ENCODE peak calls at places on chromosome 16, in six cellular contexts. F, C, W, N, V and I are unnamed samples.

GRCh38 chr16:62548095-62548494 is 511.9 kb upstream of the CDH8 start:
- DNase-seq in F (peak), C (peak), W (no peak), N (no peak), V (no peak), I (no peak)

GRCh38 chr16:57270221-57271062 is 14.0 kb downstream of the PLLP start:
- DNase-seq in F (no peak), C (peak), W (peak), N (no peak), V (no peak), I (no peak)

GRCh38 chr16:49649013-49649785 is 206.7 kb downstream of the ZNF423 start:
- DNase-seq in F (no peak), C (no peak), W (no peak), N (no peak), V (no peak), I (no peak)

GRCh38 chr16:3147757-3148104 is 12.9 kb downstream of the ZNF213 start:
- DNase-seq in F (no peak), C (no peak), W (no peak), N (no peak), V (no peak), I (no peak)

GRCh38 chr16:521381-522210 is 5.9 kb upstream of the CAPN15 start:
- DNase-seq in F (peak), C (peak), W (no peak), N (no peak), V (peak), I (no peak)

GRCh38 chr16:79658301-79659001 is 57.9 kb upstream of the MAF start:
- DNase-seq in F (no peak), C (no peak), W (no peak), N (peak), V (no peak), I (peak)

GRCh38 chr16:74601131-74601871 is 5.6 kb downstream of the GLG1 start:
- DNase-seq in F (no peak), C (no peak), W (no peak), N (no peak), V (no peak), I (no peak)

GRCh38 chr16:87806608-87807546 is 41.1 kb upstream of the KLHDC4 start:
- DNase-seq in F (peak), C (peak), W (no peak), N (peak), V (peak), I (peak)

GRCh38 chr16:7304257-7304656 is 28.4 kb upstream of the RBFOX1 start:
- DNase-seq in F (no peak), C (peak), W (no peak), N (no peak), V (no peak), I (no peak)

GRCh38 chr16:4675864-4676786 is 17.2 kb upstream of the NUDT16L1 start:
- DNase-seq in F (no peak), C (peak), W (no peak), N (no peak), V (no peak), I (no peak)

GRCh38 chr16:12245923-12246290 is 269.4 kb downstream of the SNX29 start:
- DNase-seq in F (no peak), C (no peak), W (no peak), N (no peak), V (no peak), I (no peak)

GRCh38 chr16:50615891-50616290 is 65.2 kb downstream of the SNX20 start:
- DNase-seq in F (no peak), C (no peak), W (no peak), N (no peak), V (no peak), I (no peak)

GRCh38 chr16:2033057-2033911 is 6.6 kb downstream of the NHERF2 start:
- DNase-seq in F (no peak), C (peak), W (no peak), N (peak), V (peak), I (peak)
- H2BK120ac ChIP-seq in F (no peak), C (no peak), W (no peak), N (peak), V (no peak), I (peak)

DNA sequence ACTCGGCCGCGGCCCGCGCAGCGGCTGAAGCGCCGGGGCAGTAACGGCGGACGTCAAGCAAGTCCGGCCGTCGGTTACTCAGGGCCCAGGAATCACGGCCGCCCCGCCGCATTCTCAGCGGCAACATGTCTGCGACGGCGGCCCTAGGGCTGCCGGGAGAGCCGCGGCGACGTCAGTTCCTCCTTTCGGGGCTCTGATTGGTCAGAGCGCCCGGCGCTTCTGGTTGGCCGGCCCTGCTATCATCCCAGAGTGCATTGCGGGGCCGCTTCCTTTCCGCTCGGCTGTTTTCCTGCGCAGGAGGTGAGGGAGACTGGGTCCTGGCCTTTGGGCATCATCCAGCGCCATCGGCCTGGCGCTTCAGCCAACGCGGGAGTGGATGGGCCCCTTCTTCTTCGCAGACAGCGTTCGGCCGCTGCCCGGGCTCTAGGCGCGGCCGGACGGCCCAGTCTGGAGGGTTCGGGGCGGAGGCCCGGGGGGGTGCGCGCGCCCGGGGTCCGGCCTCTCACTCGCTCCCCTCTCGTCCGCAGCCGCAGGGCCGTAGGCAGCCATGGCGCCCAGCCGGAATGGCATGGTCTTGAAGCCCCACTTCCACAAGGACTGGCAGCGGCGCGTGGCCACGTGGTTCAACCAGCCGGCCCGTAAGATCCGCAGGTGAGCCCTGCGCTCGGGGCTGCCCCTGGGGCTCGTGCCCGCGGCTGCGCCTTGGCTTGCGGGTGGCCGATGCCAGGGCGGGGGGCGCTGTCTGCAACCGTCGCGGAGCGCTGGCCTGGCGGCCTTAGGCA is at the start of gene RPL13:
- DNase-seq in F (peak), C (peak), W (peak), N (peak), V (peak), I (peak)
- H3K23ac ChIP-seq in F (no peak), C (peak), W (peak), N (no peak), V (no peak), I (peak)

DNA sequence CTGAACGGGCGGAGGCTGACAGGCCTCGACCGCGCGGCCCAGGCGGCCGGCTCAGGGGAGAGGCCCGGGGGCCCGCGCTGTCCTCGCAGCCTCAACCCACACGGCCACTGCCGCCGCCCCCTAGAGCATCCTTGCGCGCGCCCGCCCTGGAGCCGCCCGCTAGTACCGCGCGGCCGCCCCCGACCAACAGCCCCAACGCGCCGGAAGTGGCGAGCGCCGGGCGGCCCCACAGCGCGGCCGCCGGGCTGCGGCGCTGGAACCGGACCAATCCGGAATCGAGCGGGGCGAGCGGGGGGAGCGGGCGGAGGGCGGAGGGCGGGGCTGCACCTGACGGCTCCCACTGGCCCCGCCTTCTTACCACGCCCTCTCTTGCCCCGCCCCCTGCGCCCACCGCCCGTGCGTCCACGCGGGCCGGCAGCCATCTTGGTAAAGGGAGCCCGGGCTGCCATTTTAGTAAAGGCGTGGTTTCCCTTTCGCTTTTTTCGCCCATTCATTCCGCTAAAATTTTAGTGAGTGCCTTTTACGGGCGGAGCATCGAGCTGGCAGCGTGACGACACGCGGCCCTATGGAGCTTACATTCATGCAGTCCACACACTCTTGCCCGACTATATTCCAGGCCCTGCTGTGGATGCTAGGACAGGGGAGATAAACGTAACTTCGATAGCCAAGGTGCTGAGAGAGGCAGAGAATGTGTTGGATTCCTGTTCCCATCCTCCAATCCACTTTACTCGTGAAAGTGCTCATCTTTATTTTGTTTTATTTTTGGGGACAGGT is at the start of gene XPO6:
- DNase-seq in F (peak), C (peak), W (peak), N (peak), V (peak), I (peak)
- H2BK120ac ChIP-seq in F (no peak), C (no peak), W (no peak), N (peak), V (peak), I (peak)

DNA sequence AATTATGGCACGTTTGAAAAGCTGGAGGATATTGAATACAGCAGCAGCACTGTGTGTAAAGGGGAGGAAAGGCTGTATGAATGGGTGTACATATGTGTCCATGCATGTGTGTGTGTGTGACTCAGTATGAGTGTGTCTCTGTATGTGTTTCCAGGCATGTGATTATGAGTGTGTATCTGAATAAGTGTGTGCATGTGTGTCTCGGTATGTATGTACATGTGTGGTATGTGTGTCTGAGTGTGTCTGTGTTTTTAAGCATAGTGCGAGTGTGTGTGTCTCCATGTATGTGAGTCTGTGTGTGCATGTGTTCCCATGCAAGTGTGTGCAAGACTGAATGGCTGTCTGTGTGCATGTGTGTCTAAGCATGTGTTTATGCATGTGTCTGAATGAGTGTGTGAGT is 259.1 kb upstream of the XYLT1 start:
- DNase-seq in F (no peak), C (no peak), W (no peak), N (no peak), V (no peak), I (no peak)
- H3K23ac ChIP-seq in F (no peak), C (no peak), W (no peak), N (no peak), V (peak), I (no peak)

GRCh38 chr16:78034530-78034929 is 12.2 kb downstream of the CLEC3A start:
- DNase-seq in F (no peak), C (no peak), W (no peak), N (no peak), V (no peak), I (no peak)
- H2BK120ac ChIP-seq in F (no peak), C (no peak), W (no peak), N (no peak), V (no peak), I (no peak)

GRCh38 chr16:54164789-54165173 is 121.8 kb downstream of the IRX3 start:
- DNase-seq in F (no peak), C (no peak), W (no peak), N (no peak), V (no peak), I (no peak)
- H3K23ac ChIP-seq in F (no peak), C (no peak), W (no peak), N (no peak), V (no peak), I (no peak)

GRCh38 chr16:67537270-67537635 is 8.6 kb downstream of the RIPOR1 start:
- DNase-seq in F (peak), C (peak), W (no peak), N (peak), V (peak), I (peak)
- H2BK120ac ChIP-seq in F (no peak), C (no peak), W (no peak), N (peak), V (no peak), I (no peak)